ENCODE peak calls at places on chromosomes 3 and 15, in nine cellular contexts. S is CD14-positive monocyte, V is psoas muscle, P is HCT116, E is heart right ventricle, C is endothelial cell, Y is fibroblast of pulmonary artery, U is AG10803, R is IMR-90. A is an unnamed sample.

GRCh38 chr3:73461582-73461981 is 163.2 kb downstream of the PDZRN3 start:
- DNase-seq in R (peak), C (no peak), P (no peak), S (no peak), Y (peak), V (no peak), U (peak), E (peak), A (no peak)

GRCh38 chr3:74630602-74631001 is 16.1 kb upstream of the CNTN3 start:
- DNase-seq in E (no peak), Y (peak), C (no peak), S (no peak), P (no peak), U (peak), R (peak), V (no peak), A (no peak)

GRCh38 chr3:188914556-188914955 is 257.2 kb upstream of the TPRG1 start:
- DNase-seq in E (no peak), U (peak), P (no peak), C (no peak), V (no peak), S (peak), R (peak), Y (peak), A (no peak)

GRCh38 chr15:74179101-74179841 is 5.8 kb downstream of the ISLR start:
- DNase-seq in E (peak), P (no peak), C (no peak), V (peak), S (no peak), U (peak), R (peak), Y (peak), A (no peak)

GRCh38 chr3:4271834-4272233 is 31.3 kb upstream of the SETMAR start:
- DNase-seq in U (peak), P (peak), S (no peak), R (peak), C (no peak), E (no peak), Y (peak), V (no peak), A (peak)

GRCh38 chr15:97521894-97522293 is 438.6 kb upstream of the ARRDC4 start:
- DNase-seq in R (no peak), V (peak), U (no peak), S (no peak), P (no peak), E (peak), C (no peak), Y (peak), A (peak)

GRCh38 chr15:43277231-43277823 is 10.6 kb upstream of the TGM5 start:
- DNase-seq in S (no peak), Y (no peak), C (no peak), P (no peak), R (no peak), V (no peak), E (no peak), U (no peak), A (no peak)

GRCh38 chr3:108552267-108553159 is 36.7 kb downstream of the CIP2A start:
- DNase-seq in P (peak), E (no peak), C (peak), U (peak), S (no peak), R (peak), Y (peak), V (no peak), A (no peak)

GRCh38 chr15:39908186-39908585 is 11.9 kb downstream of the GPR176 start:
- DNase-seq in C (no peak), Y (peak), S (no peak), V (no peak), P (no peak), R (peak), U (peak), E (no peak), A (no peak)

GRCh38 chr3:106247902-106248684 is 379.3 kb upstream of the CBLB start:
- DNase-seq in C (no peak), Y (no peak), R (peak), S (no peak), U (peak), P (no peak), E (no peak), V (no peak), A (no peak)

GRCh38 chr3:125083776-125084175 is 28.0 kb upstream of the HEG1 start:
- DNase-seq in R (no peak), C (no peak), E (no peak), P (no peak), S (no peak), Y (peak), V (no peak), U (peak), A (no peak)

GRCh38 chr15:92012368-92012629 is 158.8 kb downstream of the SLCO3A1 start:
- DNase-seq in S (no peak), Y (no peak), U (no peak), C (no peak), V (no peak), P (no peak), R (peak), E (no peak), A (no peak)

GRCh38 chr15:49468440-49468839 is 45.4 kb downstream of the FGF7 start:
- DNase-seq in P (no peak), Y (no peak), R (peak), S (no peak), V (no peak), C (no peak), U (peak), E (no peak), A (no peak)

GRCh38 chr3:120047686-120048085 is 46.6 kb downstream of the GSK3B start:
- DNase-seq in C (no peak), S (no peak), R (no peak), P (no peak), E (no peak), U (no peak), V (no peak), Y (no peak), A (no peak)

GRCh38 chr3:52291508-52292181 is 4.0 kb downstream of the GLYCTK start:
- DNase-seq in U (no peak), S (no peak), V (no peak), C (peak), E (no peak), R (no peak), Y (no peak), P (no peak), A (peak)

GRCh38 chr3:37985637-37986320 is 4.8 kb upstream of the VILL start:
- DNase-seq in U (peak), Y (peak), C (no peak), S (no peak), R (peak), P (no peak), V (peak), E (no peak), A (no peak)

GRCh38 chr3:50807266-50807665 is 132.5 kb downstream of the DOCK3 start:
- DNase-seq in S (no peak), R (no peak), P (no peak), Y (no peak), V (no peak), U (no peak), C (no peak), E (no peak), A (no peak)

GRCh38 chr15:68421798-68422402 is 10.1 kb downstream of the ITGA11 start:
- DNase-seq in R (peak), E (no peak), P (no peak), U (peak), V (no peak), C (no peak), Y (no peak), S (peak), A (no peak)

GRCh38 chr3:156142649-156143048 is 22.3 kb downstream of the KCNAB1 start:
- DNase-seq in P (no peak), R (no peak), E (no peak), U (peak), S (no peak), Y (peak), C (no peak), V (no peak), A (no peak)

GRCh38 chr3:113769551-113769950 is 22.7 kb downstream of the ATP6V1A start:
- DNase-seq in U (peak), C (no peak), S (no peak), V (no peak), E (no peak), Y (peak), P (no peak), R (peak), A (no peak)

GRCh38 chr15:101172421-101173097 is 79.3 kb downstream of the CHSY1 start:
- DNase-seq in C (no peak), R (peak), V (no peak), Y (no peak), E (no peak), P (no peak), U (no peak), S (no peak), A (no peak)

GRCh38 chr15:32819406-32819930 is 101.7 kb downstream of the GREM1 start:
- DNase-seq in S (no peak), E (no peak), Y (no peak), U (peak), V (no peak), C (no peak), P (no peak), R (no peak), A (no peak)

GRCh38 chr3:187069857-187070516 is 69.3 kb downstream of the RPL39L start:
- DNase-seq in C (no peak), E (no peak), P (no peak), U (no peak), R (peak), S (no peak), Y (no peak), V (no peak), A (no peak)

GRCh38 chr15:89127054-89127702 is 38.9 kb downstream of the ABHD2 start:
- DNase-seq in C (no peak), R (peak), Y (no peak), V (peak), S (no peak), U (no peak), P (no peak), E (no peak), A (no peak)

GRCh38 chr3:32313723-32314473 is 75.4 kb downstream of the CMTM8 start:
- DNase-seq in S (no peak), P (peak), R (peak), E (no peak), C (no peak), V (no peak), U (no peak), Y (peak), A (no peak)

GRCh38 chr15:42744200-42744599 is 7.3 kb upstream of the CDAN1 start:
- DNase-seq in Y (no peak), V (no peak), E (no peak), C (no peak), P (no peak), U (no peak), R (no peak), S (no peak), A (no peak)

GRCh38 chr3:98445949-98446406 is 17.0 kb upstream of the OR5K1 start:
- DNase-seq in S (no peak), V (no peak), C (no peak), P (peak), R (no peak), E (no peak), U (no peak), Y (no peak), A (no peak)

GRCh38 chr3:157460253-157460652 is 23.6 kb downstream of the PTX3 start:
- DNase-seq in Y (no peak), V (no peak), C (no peak), R (peak), S (no peak), P (no peak), E (no peak), U (peak), A (no peak)

GRCh38 chr3:71304684-71305083 is 278.8 kb downstream of the FOXP1 start:
- DNase-seq in Y (peak), S (no peak), E (no peak), P (no peak), V (no peak), C (no peak), U (no peak), R (peak), A (no peak)

GRCh38 chr3:194141415-194142155 is 5.6 kb downstream of the HES1 start:
- DNase-seq in V (peak), R (peak), P (peak), S (peak), U (peak), C (peak), E (peak), Y (peak), A (peak)

GRCh38 chr3:152636651-152637050 is 198.3 kb upstream of the P2RY1 start:
- DNase-seq in V (no peak), E (no peak), R (no peak), U (no peak), S (no peak), C (no peak), Y (no peak), P (no peak), A (no peak)

GRCh38 chr3:17466028-17466427 is 276.4 kb downstream of the TBC1D5 start:
- DNase-seq in S (no peak), C (no peak), E (no peak), R (peak), P (no peak), Y (peak), V (no peak), U (no peak), A (no peak)

GRCh38 chr3:131004603-131005002 is 22.0 kb downstream of the ASTE1 start:
- DNase-seq in U (no peak), S (no peak), R (no peak), C (no peak), E (no peak), P (no peak), V (no peak), Y (no peak), A (no peak)

GRCh38 chr3:131008326-131008725 is 18.3 kb downstream of the ASTE1 start:
- DNase-seq in E (no peak), P (no peak), V (no peak), U (no peak), S (no peak), R (no peak), C (no peak), Y (no peak), A (no peak)

GRCh38 chr3:131007256-131007655 is 19.4 kb downstream of the ASTE1 start:
- DNase-seq in R (no peak), V (no peak), Y (no peak), S (no peak), P (no peak), U (peak), C (no peak), E (no peak), A (no peak)

GRCh38 chr3:131009698-131010097 is 16.9 kb downstream of the ASTE1 start:
- DNase-seq in U (no peak), C (no peak), Y (no peak), P (no peak), S (no peak), E (no peak), R (no peak), V (no peak), A (no peak)

GRCh38 chr3:131007782-131008181 is 18.8 kb downstream of the ASTE1 start:
- DNase-seq in S (no peak), V (no peak), Y (peak), P (no peak), C (no peak), R (peak), U (peak), E (no peak), A (no peak)
- TF ChIP-seq CTCF in S (no peak), V (no peak), Y (no peak), P (no peak), C (no peak), R (no peak), U (no peak), E (no peak), A (no peak)

GRCh38 chr3:66753670-66754069 is 244.4 kb upstream of the KBTBD8 start:
- DNase-seq in V (no peak), R (no peak), E (no peak), S (no peak), Y (no peak), C (no peak), U (no peak), P (no peak), A (no peak)

GRCh38 chr3:66755924-66756323 is 242.2 kb upstream of the KBTBD8 start:
- DNase-seq in C (no peak), U (no peak), V (no peak), P (no peak), E (no peak), R (no peak), Y (no peak), S (no peak), A (no peak)

GRCh38 chr3:66761093-66761780 is 236.9 kb upstream of the KBTBD8 start:
- DNase-seq in E (no peak), R (peak), U (no peak), P (no peak), C (no peak), Y (no peak), S (no peak), V (peak), A (peak)

GRCh38 chr3:66754613-66755012 is 243.5 kb upstream of the KBTBD8 start:
- DNase-seq in C (no peak), P (no peak), S (no peak), V (no peak), R (no peak), E (no peak), U (no peak), Y (no peak), A (no peak)

GRCh38 chr3:66756468-66757036 is 241.6 kb upstream of the KBTBD8 start:
- DNase-seq in U (no peak), V (no peak), C (no peak), Y (no peak), P (no peak), R (peak), E (no peak), S (no peak), A (no peak)
- TF ChIP-seq CTCF in U (no peak), V (no peak), C (peak), Y (no peak), P (peak), R (no peak), E (no peak), S (no peak), A (no peak)

DNA sequence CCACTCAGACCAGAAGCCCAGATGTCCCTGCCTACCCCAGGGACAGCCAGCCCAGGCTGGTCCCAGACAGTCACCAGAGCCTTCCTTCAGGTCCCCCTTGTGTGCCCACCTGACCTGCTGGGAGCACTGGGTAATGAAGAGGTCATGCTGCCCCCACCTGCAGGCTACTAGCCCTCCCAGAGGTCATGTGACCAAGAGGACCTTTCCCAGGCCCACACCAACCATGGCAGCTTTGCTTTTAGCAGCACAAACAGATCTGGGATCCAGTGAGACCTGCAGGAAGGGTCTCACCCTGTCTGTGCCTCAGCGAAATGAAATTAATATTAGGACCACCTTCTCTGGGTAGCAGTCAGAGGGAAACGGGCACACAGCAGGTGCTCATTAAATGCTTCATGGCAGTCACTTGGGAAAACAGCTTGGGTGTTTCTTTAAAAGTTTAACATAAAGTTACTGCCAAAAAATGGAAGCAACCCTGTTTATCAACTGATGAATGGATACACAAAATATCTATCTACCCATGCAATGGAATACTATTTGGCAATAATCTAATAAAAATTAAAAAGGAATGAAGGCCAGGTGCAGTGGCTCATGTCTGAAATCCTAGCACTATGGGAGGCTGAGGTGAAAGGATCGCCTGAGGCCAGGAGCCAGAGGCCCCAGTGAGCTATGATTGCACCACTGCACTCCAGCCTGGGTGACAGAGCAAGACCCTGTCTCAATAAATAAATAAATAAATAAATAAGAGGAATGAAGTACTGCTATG is 43.7 kb downstream of the DNAJB8 start:
- DNase-seq in U (no peak), R (no peak), Y (no peak), P (no peak), V (no peak), S (no peak), C (no peak), E (no peak), A (no peak)
- TF ChIP-seq CTCF in U (no peak), R (no peak), Y (no peak), P (no peak), V (no peak), S (no peak), C (no peak), E (no peak), A (no peak)

GRCh38 chr3:53643757-53644156 is 149.3 kb downstream of the CACNA1D start:
- DNase-seq in R (no peak), Y (no peak), U (no peak), C (peak), S (no peak), E (no peak), P (no peak), V (no peak), A (no peak)
- TF ChIP-seq CTCF in R (peak), Y (no peak), U (no peak), C (no peak), S (no peak), E (no peak), P (peak), V (no peak), A (no peak)

GRCh38 chr3:112416391-112417212 is 82.7 kb downstream of the BTLA start:
- DNase-seq in R (no peak), Y (no peak), P (no peak), E (no peak), U (no peak), S (no peak), C (no peak), V (no peak), A (no peak)
- TF ChIP-seq CTCF in R (no peak), Y (no peak), P (no peak), E (no peak), U (no peak), S (no peak), C (no peak), V (no peak), A (no peak)

GRCh38 chr3:46368569-46368968 is 2.2 kb upstream of the CCR5 start:
- DNase-seq in Y (no peak), S (peak), V (peak), R (no peak), P (no peak), C (peak), E (peak), U (no peak), A (peak)
- TF ChIP-seq CTCF in Y (no peak), S (peak), V (no peak), R (no peak), P (peak), C (no peak), E (peak), U (no peak), A (peak)

GRCh38 chr3:62493116-62493801 is 119.9 kb upstream of the FEZF2 start:
- DNase-seq in E (no peak), V (no peak), C (no peak), S (no peak), P (no peak), Y (no peak), U (no peak), R (no peak), A (no peak)
- TF ChIP-seq CTCF in E (no peak), V (no peak), C (peak), S (no peak), P (peak), Y (peak), U (peak), R (peak), A (peak)

GRCh38 chr3:141846050-141846433 is 30.4 kb upstream of the ATP1B3 start:
- DNase-seq in U (no peak), R (no peak), S (no peak), P (no peak), C (no peak), Y (no peak), E (no peak), V (no peak), A (no peak)

GRCh38 chr3:141849056-141849814 is 27.2 kb upstream of the ATP1B3 start:
- DNase-seq in U (no peak), E (no peak), S (no peak), C (no peak), P (no peak), R (no peak), V (no peak), Y (no peak), A (no peak)

GRCh38 chr3:141844812-141845211 is 31.6 kb upstream of the ATP1B3 start:
- DNase-seq in S (no peak), Y (no peak), C (no peak), R (no peak), P (no peak), U (no peak), V (no peak), E (no peak), A (no peak)

GRCh38 chr3:141844108-141844507 is 32.3 kb upstream of the ATP1B3 start:
- DNase-seq in R (no peak), V (no peak), E (no peak), Y (no peak), S (no peak), U (no peak), C (no peak), P (no peak), A (no peak)

DNA sequence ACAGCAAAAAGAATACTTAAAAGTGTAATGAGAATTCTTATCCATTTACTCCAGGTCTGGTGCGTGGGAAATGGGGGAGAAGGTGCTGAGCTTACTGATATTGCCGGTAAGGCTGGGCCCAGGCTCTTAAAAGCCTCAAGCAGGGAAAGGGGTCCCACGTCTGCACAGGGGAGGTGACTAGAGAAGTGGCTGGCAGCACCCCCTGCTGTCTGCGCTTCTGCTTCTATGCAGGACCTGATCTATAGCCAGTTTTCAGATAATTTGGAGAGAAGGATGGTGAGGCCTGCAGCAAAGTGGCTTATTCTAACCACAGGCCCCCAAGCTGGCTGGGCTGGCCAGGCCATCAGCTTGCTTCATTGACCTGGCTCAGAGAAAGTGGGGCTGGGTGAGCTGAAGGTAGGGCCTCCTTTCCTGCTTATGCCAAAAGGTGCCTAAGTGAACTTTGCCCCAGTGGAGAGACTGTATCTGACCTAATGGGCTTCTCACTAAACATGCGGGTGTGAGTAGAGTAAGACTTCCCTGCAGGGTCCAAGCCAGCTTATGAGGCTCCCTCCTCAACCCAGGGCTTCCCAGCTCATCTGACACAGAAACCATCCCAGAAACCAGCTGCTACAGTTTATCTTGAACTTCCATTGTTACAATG is 30.9 kb upstream of the ATP1B3 start:
- DNase-seq in P (no peak), V (no peak), R (no peak), C (peak), U (no peak), Y (no peak), E (no peak), S (no peak), A (peak)
- TF ChIP-seq CTCF in P (no peak), V (no peak), R (no peak), C (no peak), U (no peak), Y (no peak), E (peak), S (no peak), A (peak)

A was measured in nephron progenitor cell.